ENCODE peak calls at places on chromosomes 7 and 10, in six cellular contexts. J is psoas muscle, Q is substantia nigra, C is GM23248, R is germinal center, S is Daoy. L is an unnamed sample.

GRCh38 chr7:117661312-117661711 is 181.5 kb downstream of the CFTR start:
- DNase-seq in C (no peak), J (no peak), Q (no peak), S (no peak), R (no peak), L (no peak)

GRCh38 chr7:74449809-74450397 is 3.8 kb upstream of the GTF2IRD1 start:
- DNase-seq in C (peak), J (no peak), Q (peak), S (peak), R (peak), L (peak)

GRCh38 chr7:86720306-86720705 is 76.6 kb downstream of the GRM3 start:
- DNase-seq in R (no peak), Q (no peak), J (no peak), C (no peak), S (no peak), L (no peak)

GRCh38 chr10:97416565-97416964 is 9.4 kb upstream of the PGAM1 start:
- DNase-seq in C (no peak), Q (no peak), J (no peak), R (no peak), S (no peak), L (peak)

GRCh38 chr10:59536151-59536550 is 173.5 kb downstream of the SLC16A9 start:
- DNase-seq in Q (no peak), J (no peak), C (peak), R (no peak), S (peak), L (no peak)

GRCh38 chr7:41134242-41134872 is 568.5 kb downstream of the INHBA start:
- DNase-seq in C (peak), S (peak), Q (no peak), R (peak), J (no peak), L (peak)

GRCh38 chr7:119720541-119720940 is 552.4 kb upstream of the KCND2 start:
- DNase-seq in S (peak), C (peak), Q (no peak), R (no peak), J (no peak), L (no peak)

GRCh38 chr7:97381815-97382214 is 264.3 kb downstream of the SDHAF3 start:
- DNase-seq in J (no peak), S (no peak), C (no peak), R (no peak), Q (no peak), L (no peak)

GRCh38 chr7:54811016-54811924 is 52.3 kb upstream of the SEC61G start:
- DNase-seq in R (no peak), J (no peak), C (peak), Q (no peak), S (peak), L (no peak)

L was measured in OCI-LY7.